ENCODE peak calls at places on chromosomes 12 and 14, in nine cellular contexts. U is SW 1271; G is ELR; B is lower leg skin; Z is brain microvascular endothelial cell; O is heart right ventricle; D is IMR-90; L is CD8-positive, alpha-beta memory T cell; S is stimulated activated CD4-positive, alpha-beta T cell treated with anti-CD3 and anti-CD28 coated beads, Interleukin-1b, Interleukin-23, amount 100 ng/mL, for 1 hour. J is an unnamed sample.

GRCh38 chr14:104551851-104552737 is 27.5 kb upstream of the C14orf180 start:
- DNase-seq in U (no peak), G (no peak), B (peak), Z (no peak), O (no peak), D (no peak), L (no peak), S (no peak), J (peak)

GRCh38 chr12:62532333-62532732 is 65.7 kb downstream of the MON2 start:
- DNase-seq in U (no peak), G (no peak), B (no peak), Z (no peak), O (no peak), D (no peak), L (no peak), S (no peak), J (no peak)

GRCh38 chr14:20848316-20848954 is 42.8 kb upstream of the RNASE3 start:
- DNase-seq in U (peak), G (peak), B (no peak), Z (peak), O (no peak), D (peak), L (no peak), S (no peak), J (no peak)

GRCh38 chr12:43004908-43005307 is 415.4 kb upstream of the PRICKLE1 start:
- DNase-seq in U (no peak), G (no peak), B (no peak), Z (no peak), O (no peak), D (no peak), L (no peak), S (no peak), J (no peak)

GRCh38 chr14:34350903-34351302 is 111.1 kb downstream of the SPTSSA start:
- DNase-seq in U (no peak), G (no peak), B (no peak), Z (no peak), O (no peak), D (no peak), L (no peak), S (no peak), J (no peak)

GRCh38 chr14:73785336-73785833 is 66.2 kb upstream of the PTGR2 start:
- DNase-seq in U (no peak), G (peak), B (no peak), Z (peak), O (no peak), D (peak), L (no peak), S (no peak), J (no peak)

GRCh38 chr12:71208053-71208685 is 50.4 kb upstream of the TSPAN8 start:
- DNase-seq in U (no peak), G (peak), B (no peak), Z (no peak), O (no peak), D (no peak), L (no peak), S (no peak), J (no peak)

GRCh38 chr12:4274396-4274959 is 916 bp downstream of the CCND2 start:
- DNase-seq in U (no peak), G (no peak), B (no peak), Z (no peak), O (peak), D (no peak), L (peak), S (no peak), J (no peak)

GRCh38 chr12:55057466-55057865 is 37.7 kb downstream of the NEUROD4 start:
- DNase-seq in U (no peak), G (no peak), B (no peak), Z (no peak), O (no peak), D (no peak), L (no peak), S (no peak), J (no peak)

GRCh38 chr12:104416160-104416559 is 40.6 kb upstream of the CHST11 start:
- DNase-seq in U (no peak), G (no peak), B (no peak), Z (no peak), O (no peak), D (no peak), L (no peak), S (no peak), J (no peak)

GRCh38 chr14:59630281-59630963 is 53.8 kb upstream of the CCDC175 start:
- DNase-seq in U (no peak), G (no peak), B (no peak), Z (no peak), O (no peak), D (no peak), L (no peak), S (no peak), J (no peak)

GRCh38 chr14:101474563-101475467 is 86.5 kb upstream of the DIO3 start:
- DNase-seq in U (no peak), G (no peak), B (peak), Z (no peak), O (no peak), D (no peak), L (no peak), S (no peak), J (no peak)

GRCh38 chr14:34078117-34078743 is 127.4 kb upstream of the EGLN3 start:
- DNase-seq in U (no peak), G (no peak), B (no peak), Z (peak), O (no peak), D (no peak), L (no peak), S (no peak), J (no peak)

J was measured in heart left ventricle.